ENCODE peak calls at places on chromosomes 5 and 9, in ten cellular contexts. One of them, this sample, is unnamed.
A peak's percentile ranks its signal among the peaks of the same experiment; 100 is the strongest.

GRCh38 chr9:78278177-78278777 is 18.6 kb upstream of the PSAT1 start:
- DNase-seq in prostate gland: no peak
- DNase-seq in MCF 10A: peak; percentile 90
- DNase-seq in EL: no peak
- DNase-seq in left lung: no peak
- DNase-seq in M059J: peak; percentile 15
- DNase-seq in naive thymus-derived CD4-positive, alpha-beta T cell: no peak
- DNase-seq in RWPE1: peak; percentile 43
- DNase-seq in substantia nigra: no peak
- DNase-seq in A549: no peak
- DNase-seq in this sample: no peak

GRCh38 chr5:132063090-132063911 is 2.8 kb downstream of the IL3 start:
- DNase-seq in M059J: peak; percentile 48
- DNase-seq in substantia nigra: peak; percentile 44
- DNase-seq in prostate gland: peak; percentile 32
- DNase-seq in EL: peak; percentile 66
- DNase-seq in naive thymus-derived CD4-positive, alpha-beta T cell: peak; percentile 66
- DNase-seq in left lung: peak; percentile 90
- DNase-seq in A549: peak; percentile 62
- DNase-seq in RWPE1: peak; percentile 86
- DNase-seq in MCF 10A: peak; percentile 78
- DNase-seq in this sample: peak; percentile 67

GRCh38 chr5:34584165-34584564 is 72.0 kb upstream of the RAI14 start:
- DNase-seq in A549: no peak
- DNase-seq in RWPE1: no peak
- DNase-seq in EL: no peak
- DNase-seq in prostate gland: no peak
- DNase-seq in naive thymus-derived CD4-positive, alpha-beta T cell: no peak
- DNase-seq in substantia nigra: no peak
- DNase-seq in M059J: no peak
- DNase-seq in left lung: no peak
- DNase-seq in MCF 10A: no peak
- DNase-seq in this sample: no peak

GRCh38 chr5:42611437-42611836 is 145.2 kb upstream of the CCDC152 start:
- DNase-seq in EL: no peak
- DNase-seq in naive thymus-derived CD4-positive, alpha-beta T cell: no peak
- DNase-seq in RWPE1: no peak
- DNase-seq in MCF 10A: no peak
- DNase-seq in prostate gland: no peak
- DNase-seq in left lung: no peak
- DNase-seq in M059J: no peak
- DNase-seq in A549: no peak
- DNase-seq in substantia nigra: no peak
- DNase-seq in this sample: no peak

GRCh38 chr9:27499481-27499880 is 24.6 kb upstream of the IFNK start:
- DNase-seq in RWPE1: peak; percentile 74
- DNase-seq in EL: peak; percentile 45
- DNase-seq in M059J: peak; percentile 82
- DNase-seq in left lung: no peak
- DNase-seq in substantia nigra: no peak
- DNase-seq in naive thymus-derived CD4-positive, alpha-beta T cell: no peak
- DNase-seq in prostate gland: no peak
- DNase-seq in A549: peak; percentile 47
- DNase-seq in MCF 10A: peak; percentile 79
- DNase-seq in this sample: no peak

GRCh38 chr5:179311581-179311980 is 33.7 kb downstream of the ADAMTS2 start:
- DNase-seq in naive thymus-derived CD4-positive, alpha-beta T cell: no peak
- DNase-seq in substantia nigra: no peak
- DNase-seq in M059J: no peak
- DNase-seq in EL: no peak
- DNase-seq in MCF 10A: no peak
- DNase-seq in prostate gland: no peak
- DNase-seq in left lung: peak; percentile 21
- DNase-seq in A549: no peak
- DNase-seq in RWPE1: no peak
- DNase-seq in this sample: no peak

GRCh38 chr5:114355086-114355830 is 6.6 kb upstream of the KCNN2 start:
- DNase-seq in MCF 10A: no peak
- DNase-seq in RWPE1: no peak
- DNase-seq in EL: no peak
- DNase-seq in prostate gland: no peak
- DNase-seq in naive thymus-derived CD4-positive, alpha-beta T cell: no peak
- DNase-seq in M059J: no peak
- DNase-seq in A549: no peak
- DNase-seq in substantia nigra: no peak
- DNase-seq in left lung: no peak
- DNase-seq in this sample: no peak

GRCh38 chr9:93254806-93255519 is 71.0 kb downstream of the WNK2 start:
- DNase-seq in RWPE1: no peak
- DNase-seq in prostate gland: no peak
- DNase-seq in left lung: peak; percentile 56
- DNase-seq in naive thymus-derived CD4-positive, alpha-beta T cell: no peak
- DNase-seq in M059J: no peak
- DNase-seq in EL: no peak
- DNase-seq in MCF 10A: no peak
- DNase-seq in substantia nigra: peak; percentile 36
- DNase-seq in A549: no peak
- DNase-seq in this sample: no peak

GRCh38 chr5:97182571-97183099 is 412 bp downstream of the RIOK2 start:
- DNase-seq in substantia nigra: no peak
- DNase-seq in MCF 10A: peak; percentile 7
- DNase-seq in prostate gland: no peak
- DNase-seq in EL: peak; percentile 59
- DNase-seq in RWPE1: peak; percentile 38
- DNase-seq in naive thymus-derived CD4-positive, alpha-beta T cell: no peak
- DNase-seq in A549: no peak
- DNase-seq in M059J: peak; percentile 22
- DNase-seq in left lung: no peak
- DNase-seq in this sample: no peak

GRCh38 chr5:66518753-66519152 is 77.4 kb upstream of the MAST4 start:
- DNase-seq in MCF 10A: no peak
- DNase-seq in EL: peak; percentile 23
- DNase-seq in M059J: peak; percentile 78
- DNase-seq in naive thymus-derived CD4-positive, alpha-beta T cell: no peak
- DNase-seq in prostate gland: no peak
- DNase-seq in substantia nigra: no peak
- DNase-seq in RWPE1: no peak
- DNase-seq in left lung: no peak
- DNase-seq in A549: no peak
- DNase-seq in this sample: no peak

GRCh38 chr9:4530375-4530774 is 40.1 kb downstream of the SLC1A1 start:
- DNase-seq in EL: peak; percentile 47
- DNase-seq in A549: peak; percentile 40
- DNase-seq in RWPE1: peak; percentile 63
- DNase-seq in substantia nigra: no peak
- DNase-seq in prostate gland: no peak
- DNase-seq in M059J: peak; percentile 90
- DNase-seq in MCF 10A: peak; percentile 59
- DNase-seq in left lung: no peak
- DNase-seq in naive thymus-derived CD4-positive, alpha-beta T cell: no peak
- DNase-seq in this sample: no peak

GRCh38 chr9:69215774-69216482 is 41.9 kb downstream of the TJP2 start:
- DNase-seq in RWPE1: no peak
- DNase-seq in naive thymus-derived CD4-positive, alpha-beta T cell: no peak
- DNase-seq in M059J: no peak
- DNase-seq in A549: no peak
- DNase-seq in left lung: no peak
- DNase-seq in prostate gland: no peak
- DNase-seq in EL: no peak
- DNase-seq in MCF 10A: no peak
- DNase-seq in substantia nigra: no peak
- DNase-seq in this sample: no peak

GRCh38 chr5:3197699-3198098 is 397.9 kb upstream of the IRX1 start:
- DNase-seq in prostate gland: no peak
- DNase-seq in RWPE1: no peak
- DNase-seq in left lung: peak; percentile 54
- DNase-seq in naive thymus-derived CD4-positive, alpha-beta T cell: no peak
- DNase-seq in A549: no peak
- DNase-seq in M059J: no peak
- DNase-seq in substantia nigra: peak; percentile 54
- DNase-seq in EL: no peak
- DNase-seq in MCF 10A: no peak
- DNase-seq in this sample: no peak

GRCh38 chr9:114606068-114606467 is 5.0 kb upstream of the TMEM268 start:
- DNase-seq in MCF 10A: no peak
- DNase-seq in RWPE1: no peak
- DNase-seq in substantia nigra: no peak
- DNase-seq in M059J: no peak
- DNase-seq in naive thymus-derived CD4-positive, alpha-beta T cell: no peak
- DNase-seq in left lung: no peak
- DNase-seq in prostate gland: no peak
- DNase-seq in A549: no peak
- DNase-seq in EL: no peak
- DNase-seq in this sample: no peak

GRCh38 chr5:96388186-96388585 is 44.9 kb downstream of the PCSK1 start:
- DNase-seq in left lung: no peak
- DNase-seq in substantia nigra: no peak
- DNase-seq in M059J: no peak
- DNase-seq in naive thymus-derived CD4-positive, alpha-beta T cell: no peak
- DNase-seq in MCF 10A: peak; percentile 69
- DNase-seq in EL: peak; percentile 39
- DNase-seq in A549: no peak
- DNase-seq in prostate gland: no peak
- DNase-seq in RWPE1: no peak
- DNase-seq in this sample: no peak

GRCh38 chr5:40406426-40407211 is 273.1 kb upstream of the PTGER4 start:
- DNase-seq in A549: no peak
- DNase-seq in RWPE1: no peak
- DNase-seq in EL: no peak
- DNase-seq in MCF 10A: no peak
- DNase-seq in substantia nigra: no peak
- DNase-seq in left lung: no peak
- DNase-seq in naive thymus-derived CD4-positive, alpha-beta T cell: peak; percentile 44
- DNase-seq in M059J: peak; percentile 55
- DNase-seq in prostate gland: no peak
- DNase-seq in this sample: peak; percentile 72

GRCh38 chr9:134234001-134234660 is 69.8 kb upstream of the RNU6ATAC start:
- DNase-seq in MCF 10A: peak; percentile 58
- DNase-seq in RWPE1: peak; percentile 73
- DNase-seq in prostate gland: peak; percentile 82
- DNase-seq in substantia nigra: no peak
- DNase-seq in M059J: no peak
- DNase-seq in EL: no peak
- DNase-seq in left lung: peak; percentile 74
- DNase-seq in naive thymus-derived CD4-positive, alpha-beta T cell: no peak
- DNase-seq in A549: no peak
- DNase-seq in this sample: no peak

GRCh38 chr5:43556857-43557593 is at the start of gene PAIP1:
- DNase-seq in M059J: peak; percentile 85
- DNase-seq in MCF 10A: peak; percentile 87
- DNase-seq in prostate gland: peak; percentile 73
- DNase-seq in naive thymus-derived CD4-positive, alpha-beta T cell: peak; percentile 89
- DNase-seq in left lung: peak; percentile 97
- DNase-seq in RWPE1: peak; percentile 87
- DNase-seq in A549: peak; percentile 90
- DNase-seq in substantia nigra: peak; percentile 75
- DNase-seq in EL: peak; percentile 89
- DNase-seq in this sample: peak; percentile 81

GRCh38 chr9:115978739-115979138 is 174.9 kb upstream of the PAPPA start:
- DNase-seq in A549: peak; percentile 57
- DNase-seq in RWPE1: no peak
- DNase-seq in EL: no peak
- DNase-seq in substantia nigra: no peak
- DNase-seq in left lung: no peak
- DNase-seq in prostate gland: no peak
- DNase-seq in MCF 10A: peak; percentile 79
- DNase-seq in M059J: peak; percentile 56
- DNase-seq in naive thymus-derived CD4-positive, alpha-beta T cell: no peak
- DNase-seq in this sample: no peak

GRCh38 chr5:95449460-95449859 is 58.3 kb downstream of the FAM81B start:
- DNase-seq in naive thymus-derived CD4-positive, alpha-beta T cell: no peak
- DNase-seq in RWPE1: no peak
- DNase-seq in A549: no peak
- DNase-seq in EL: peak; percentile 12
- DNase-seq in MCF 10A: peak; percentile 5
- DNase-seq in substantia nigra: no peak
- DNase-seq in prostate gland: no peak
- DNase-seq in M059J: peak; percentile 53
- DNase-seq in left lung: no peak
- DNase-seq in this sample: no peak

GRCh38 chr9:38419216-38419615 is 5.0 kb downstream of the IGFBPL1 start:
- DNase-seq in M059J: no peak
- DNase-seq in left lung: no peak
- DNase-seq in MCF 10A: no peak
- DNase-seq in RWPE1: no peak
- DNase-seq in naive thymus-derived CD4-positive, alpha-beta T cell: no peak
- DNase-seq in A549: no peak
- DNase-seq in substantia nigra: no peak
- DNase-seq in EL: no peak
- DNase-seq in prostate gland: no peak
- DNase-seq in this sample: no peak

GRCh38 chr9:77649109-77649812 is 1.1 kb upstream of the GNA14 start:
- DNase-seq in left lung: no peak
- DNase-seq in M059J: peak; percentile 14
- DNase-seq in RWPE1: peak; percentile 22
- DNase-seq in MCF 10A: peak; percentile 18
- DNase-seq in naive thymus-derived CD4-positive, alpha-beta T cell: no peak
- DNase-seq in prostate gland: no peak
- DNase-seq in EL: peak; percentile 38
- DNase-seq in substantia nigra: no peak
- DNase-seq in A549: peak; percentile 32
- DNase-seq in this sample: no peak

GRCh38 chr5:56457887-56458451 is 224.8 kb upstream of the ANKRD55 start:
- DNase-seq in M059J: peak; percentile 66
- DNase-seq in left lung: no peak
- DNase-seq in EL: peak; percentile 27
- DNase-seq in substantia nigra: no peak
- DNase-seq in RWPE1: no peak
- DNase-seq in MCF 10A: no peak
- DNase-seq in naive thymus-derived CD4-positive, alpha-beta T cell: no peak
- DNase-seq in A549: no peak
- DNase-seq in prostate gland: no peak
- DNase-seq in this sample: no peak

GRCh38 chr9:131641618-131642495 is 96.5 kb downstream of the PRRT1B start:
- DNase-seq in left lung: no peak
- DNase-seq in A549: peak; percentile 23
- DNase-seq in naive thymus-derived CD4-positive, alpha-beta T cell: no peak
- DNase-seq in RWPE1: no peak
- DNase-seq in MCF 10A: no peak
- DNase-seq in EL: peak; percentile 25
- DNase-seq in prostate gland: peak; percentile 78
- DNase-seq in M059J: no peak
- DNase-seq in substantia nigra: peak; percentile 72
- DNase-seq in this sample: no peak

GRCh38 chr9:79224672-79225433 is 346.9 kb upstream of the TLE4 start:
- DNase-seq in prostate gland: no peak
- DNase-seq in M059J: peak; percentile 90
- DNase-seq in MCF 10A: peak; percentile 96
- DNase-seq in left lung: no peak
- DNase-seq in RWPE1: peak; percentile 83
- DNase-seq in EL: peak; percentile 93
- DNase-seq in A549: peak; percentile 36
- DNase-seq in naive thymus-derived CD4-positive, alpha-beta T cell: no peak
- DNase-seq in substantia nigra: no peak
- DNase-seq in this sample: no peak

GRCh38 chr5:31898246-31898645 is 259.3 kb downstream of the PDZD2 start:
- DNase-seq in substantia nigra: no peak
- DNase-seq in EL: no peak
- DNase-seq in M059J: no peak
- DNase-seq in naive thymus-derived CD4-positive, alpha-beta T cell: no peak
- DNase-seq in prostate gland: no peak
- DNase-seq in MCF 10A: no peak
- DNase-seq in RWPE1: no peak
- DNase-seq in left lung: no peak
- DNase-seq in A549: no peak
- DNase-seq in this sample: no peak

GRCh38 chr5:169979871-169980270 is 424 bp downstream of the INSYN2B start:
- DNase-seq in substantia nigra: no peak
- DNase-seq in prostate gland: no peak
- DNase-seq in MCF 10A: no peak
- DNase-seq in M059J: peak; percentile 22
- DNase-seq in naive thymus-derived CD4-positive, alpha-beta T cell: no peak
- DNase-seq in EL: no peak
- DNase-seq in left lung: no peak
- DNase-seq in A549: no peak
- DNase-seq in RWPE1: no peak
- DNase-seq in this sample: no peak

GRCh38 chr5:78497573-78498533 is 137.4 kb downstream of the SCAMP1 start:
- DNase-seq in MCF 10A: no peak
- DNase-seq in left lung: no peak
- DNase-seq in naive thymus-derived CD4-positive, alpha-beta T cell: no peak
- DNase-seq in M059J: no peak
- DNase-seq in A549: no peak
- DNase-seq in prostate gland: no peak
- DNase-seq in substantia nigra: no peak
- DNase-seq in EL: no peak
- DNase-seq in RWPE1: no peak
- DNase-seq in this sample: no peak